ENCODE peak calls at places on chromosomes 5 and 9, in four cellular contexts. B is endodermal cell, W is foreskin fibroblast, J is GM23338. T is an unnamed sample.

GRCh38 chr5:108125771-108126511 is 256.0 kb downstream of the FBXL17 start:
- DNase-seq in B (no peak), W (no peak), J (no peak), T (no peak)

GRCh38 chr5:102975457-102976182 is 144.3 kb downstream of the GIN1 start:
- DNase-seq in B (no peak), W (peak), J (no peak), T (no peak)

GRCh38 chr5:1754531-1755220 is 45.0 kb downstream of the MRPL36 start:
- DNase-seq in B (no peak), W (no peak), J (no peak), T (no peak)

GRCh38 chr9:38443181-38443580 is 18.9 kb upstream of the IGFBPL1 start:
- DNase-seq in B (no peak), W (no peak), J (no peak), T (no peak)

GRCh38 chr9:135925496-135926133 is 18.3 kb upstream of the CAMSAP1 start:
- DNase-seq in B (no peak), W (no peak), J (no peak), T (no peak)

GRCh38 chr5:63131618-63132285 is 553.1 kb downstream of the LRRC70 start:
- DNase-seq in B (no peak), W (no peak), J (no peak), T (no peak)

GRCh38 chr9:126411225-126411947 is 84.8 kb downstream of the MVB12B start:
- DNase-seq in B (no peak), W (no peak), J (no peak), T (peak)

GRCh38 chr9:125634040-125634717 is 72.8 kb downstream of the MAPKAP1 start:
- DNase-seq in B (no peak), W (no peak), J (no peak), T (no peak)

GRCh38 chr9:959914-960313 is 16.5 kb upstream of the DMRT3 start:
- DNase-seq in B (no peak), W (no peak), J (no peak), T (no peak)

GRCh38 chr5:145854651-145855258 is 18.1 kb downstream of the GRXCR2 start:
- DNase-seq in B (peak), W (peak), J (no peak), T (peak)

GRCh38 chr5:13516195-13516594 is 428.3 kb downstream of the DNAH5 start:
- DNase-seq in B (no peak), W (no peak), J (no peak), T (no peak)

GRCh38 chr9:117725426-117725887 is 21.3 kb downstream of the TLR4 start:
- DNase-seq in B (no peak), W (no peak), J (no peak), T (peak)

GRCh38 chr9:98961513-98962180 is 17.9 kb downstream of the COL15A1 start:
- DNase-seq in B (no peak), W (no peak), J (no peak), T (no peak)

GRCh38 chr5:159902444-159903121 is 13.7 kb upstream of the ADRA1B start:
- DNase-seq in B (no peak), W (no peak), J (no peak), T (no peak)

GRCh38 chr5:138979684-138980275 is 104.6 kb upstream of the LRRTM2 start:
- DNase-seq in B (peak), W (no peak), J (no peak), T (no peak)

GRCh38 chr5:78287833-78288232 is 6.7 kb downstream of the AP3B1 start:
- DNase-seq in B (no peak), W (peak), J (no peak), T (peak)

GRCh38 chr5:10525124-10525495 is 38.8 kb upstream of the ANKRD33B start:
- DNase-seq in B (no peak), W (no peak), J (no peak), T (no peak)

GRCh38 chr5:107671742-107672211 is 1.0 kb upstream of the EFNA5 start:
- DNase-seq in B (peak), W (peak), J (peak), T (no peak)

GRCh38 chr5:16932401-16932800 is 3.7 kb downstream of the MYO10 start:
- DNase-seq in B (no peak), W (no peak), J (no peak), T (no peak)

GRCh38 chr5:31335456-31335855 is 142.0 kb downstream of the CDH6 start:
- DNase-seq in B (no peak), W (no peak), J (no peak), T (no peak)

GRCh38 chr5:150103678-150104549 is 17.6 kb upstream of the CSF1R start:
- DNase-seq in B (peak), W (no peak), J (no peak), T (no peak)

GRCh38 chr5:8478308-8478707 is 609.4 kb downstream of the MTRR start:
- DNase-seq in B (no peak), W (no peak), J (no peak), T (no peak)

GRCh38 chr9:37997636-37998374 is 71.2 kb downstream of the SHB start:
- DNase-seq in B (no peak), W (no peak), J (no peak), T (no peak)

GRCh38 chr9:107239474-107239873 is 43.6 kb upstream of the RAD23B start:
- DNase-seq in B (no peak), W (peak), J (no peak), T (no peak)

GRCh38 chr5:103120607-103121200 is 603 bp downstream of the PPIP5K2 start:
- DNase-seq in B (peak), W (peak), J (peak), T (no peak)

GRCh38 chr5:119049824-119050449 is 20.9 kb upstream of the DMXL1 start:
- DNase-seq in B (peak), W (peak), J (peak), T (peak)

DNA sequence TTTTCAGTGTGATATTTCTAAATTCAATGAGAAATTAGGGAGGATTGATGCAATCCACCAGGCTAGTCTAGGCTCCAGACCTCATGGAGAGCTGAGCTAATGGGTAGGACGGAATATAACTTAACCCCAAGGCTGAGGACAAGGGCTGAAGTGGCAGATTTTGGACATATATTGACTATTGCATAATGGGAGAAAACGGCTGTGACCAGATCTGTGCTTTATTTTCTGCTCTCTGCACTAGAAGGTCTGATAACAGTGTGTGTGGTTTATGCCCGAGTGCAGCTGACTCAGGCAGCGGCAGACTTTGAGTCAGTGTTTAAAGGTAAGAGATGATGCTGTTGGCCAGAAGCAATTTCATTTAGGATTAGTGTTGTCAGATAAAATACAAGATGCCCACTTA is 70.6 kb downstream of the ACTBL2 start:
- DNase-seq in B (no peak), W (peak), J (no peak), T (peak)
- TF ChIP-seq CTCF in B (no peak), W (no peak), J (no peak), T (no peak)

DNA sequence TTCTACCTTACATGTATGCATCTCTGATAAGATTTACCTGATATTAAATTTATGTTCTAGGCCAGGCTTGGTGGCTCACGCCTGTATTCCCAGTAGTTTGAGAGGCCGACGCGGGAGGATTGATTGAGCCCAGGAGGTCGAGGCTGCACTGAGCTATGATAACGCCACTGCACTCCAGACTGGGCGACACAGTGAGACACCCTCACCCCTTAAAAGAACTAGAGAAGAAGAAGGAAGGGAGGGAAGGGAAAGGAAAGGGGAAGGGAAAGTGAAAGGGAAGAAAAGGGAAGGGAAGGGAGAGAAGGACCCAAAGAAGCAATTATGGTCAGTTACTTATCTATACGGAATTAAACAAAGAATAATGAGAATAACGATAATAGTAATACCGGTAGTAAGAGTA is 1.2 kb upstream of the RFK start:
- DNase-seq in B (no peak), W (no peak), J (no peak), T (no peak)
- H3K4me3 ChIP-seq in B (peak), W (peak), J (peak), T (no peak)

GRCh38 chr5:141150215-141150992 is 547 bp downstream of the PCDHB6 start:
- DNase-seq in B (no peak), W (no peak), J (no peak), T (no peak)

GRCh38 chr5:141150993-141151325 is 1.1 kb downstream of the PCDHB6 start:
- DNase-seq in B (no peak), W (no peak), J (no peak), T (no peak)

GRCh38 chr5:141155540-141156374 is 5.9 kb downstream of the PCDHB6 start:
- DNase-seq in B (peak), W (no peak), J (peak), T (no peak)

DNA sequence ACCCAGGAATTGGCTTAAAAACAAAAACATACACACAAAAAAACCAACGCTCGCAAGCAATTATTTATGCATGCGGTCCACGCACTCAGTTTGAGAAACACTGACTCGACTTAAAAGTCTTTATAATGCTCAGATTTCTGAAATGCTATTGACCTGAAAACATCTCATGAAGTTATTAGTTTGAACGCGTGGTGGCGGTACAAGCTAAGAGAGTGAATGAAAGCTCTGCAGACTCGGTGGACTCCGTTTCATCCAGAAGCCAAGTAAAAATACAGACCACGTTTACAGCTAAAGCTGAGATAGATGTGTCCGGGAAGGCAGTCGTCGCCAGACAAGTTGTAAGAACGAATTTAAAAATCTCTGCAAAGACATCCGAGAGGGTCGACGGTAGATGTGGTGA is at the start of gene PCDHB6:
- DNase-seq in B (peak), W (no peak), J (peak), T (no peak)
- TF ChIP-seq CTCF in B (peak), W (peak), J (peak), T (peak)

GRCh38 chr9:1962036-1962535 is 53.1 kb upstream of the SMARCA2 start:
- DNase-seq in B (no peak), W (no peak), J (no peak), T (no peak)
- H3K4me3 ChIP-seq in B (no peak), W (no peak), J (no peak), T (no peak)

DNA sequence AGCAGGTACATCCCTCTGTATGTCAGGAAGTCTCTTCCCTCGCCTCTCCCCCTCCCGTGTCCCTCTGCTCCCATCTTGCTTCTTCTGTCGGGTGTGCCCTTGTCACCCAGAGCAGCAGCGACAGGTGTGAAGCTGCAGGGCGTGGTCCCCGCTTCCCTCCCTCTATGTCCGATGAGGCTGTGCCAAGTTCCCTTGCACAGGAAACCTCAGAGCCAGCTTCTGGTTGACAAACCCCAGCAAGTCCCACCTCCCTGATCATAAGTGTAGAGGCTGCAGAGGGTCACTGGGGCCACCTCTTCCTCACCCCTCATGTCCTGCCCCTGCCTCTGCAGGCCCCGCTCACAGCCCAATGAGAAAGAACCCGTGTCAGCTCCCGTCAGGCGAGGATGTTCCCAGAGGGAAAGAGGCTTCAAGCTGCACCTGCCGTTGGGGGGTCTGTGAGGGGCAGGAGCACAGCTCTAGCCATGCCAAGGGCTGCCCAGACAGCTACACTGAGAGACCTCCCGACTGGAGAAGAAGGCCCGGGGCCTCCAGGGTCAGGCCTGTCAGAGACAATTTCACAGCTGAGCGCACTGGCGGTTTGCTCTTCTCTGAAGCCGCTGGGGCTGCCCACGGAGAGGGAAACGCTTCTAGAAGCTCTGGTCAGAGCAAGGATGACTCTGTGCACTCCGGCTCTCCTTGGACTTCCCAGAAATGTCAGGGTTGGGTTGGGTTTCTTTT is 73.3 kb downstream of the AK8 start:
- DNase-seq in B (peak), W (no peak), J (no peak), T (no peak)
- TF ChIP-seq CTCF in B (no peak), W (no peak), J (no peak), T (no peak)

DNA sequence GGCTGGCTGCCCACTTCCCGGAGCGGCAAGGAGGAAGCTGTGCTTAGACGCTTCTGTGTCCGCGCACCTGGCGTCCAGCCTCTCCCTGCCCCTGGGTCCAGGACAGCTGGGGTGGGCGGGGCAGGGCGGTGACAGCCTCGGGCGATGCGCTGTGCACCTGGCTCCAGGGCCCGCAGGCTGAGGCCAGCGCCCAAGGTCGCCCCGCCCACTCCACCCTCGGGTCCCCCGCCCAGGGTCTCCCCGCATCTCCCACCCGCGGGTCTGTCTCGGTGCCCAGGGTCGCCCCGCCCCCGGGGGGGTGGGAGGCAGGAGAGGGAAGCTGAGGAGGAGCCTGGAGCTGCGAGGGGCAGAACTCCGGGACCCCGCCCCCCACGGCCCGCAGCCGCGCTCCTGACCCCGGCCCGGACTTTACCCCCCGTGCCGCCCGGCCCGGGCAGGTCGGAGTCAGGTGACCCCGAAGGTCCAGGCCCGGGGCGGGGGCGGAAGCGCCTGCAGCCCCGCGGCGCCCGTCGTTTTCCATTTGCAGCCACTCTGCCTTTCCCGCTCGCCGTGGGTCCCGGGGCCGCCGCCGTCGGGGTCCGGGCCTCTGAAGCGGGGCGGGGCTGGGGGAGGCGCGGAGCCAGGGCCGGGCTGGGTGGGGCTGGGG is at the start of gene ENTPD8:
- DNase-seq in B (peak), W (no peak), J (peak), T (no peak)
- H3K4me3 ChIP-seq in B (peak), W (peak), J (peak), T (no peak)

GRCh38 chr5:91864902-91865420 is 481.8 kb upstream of the ARRDC3 start:
- DNase-seq in B (no peak), W (no peak), J (no peak), T (no peak)
- TF ChIP-seq CTCF in B (no peak), W (no peak), J (no peak), T (no peak)

DNA sequence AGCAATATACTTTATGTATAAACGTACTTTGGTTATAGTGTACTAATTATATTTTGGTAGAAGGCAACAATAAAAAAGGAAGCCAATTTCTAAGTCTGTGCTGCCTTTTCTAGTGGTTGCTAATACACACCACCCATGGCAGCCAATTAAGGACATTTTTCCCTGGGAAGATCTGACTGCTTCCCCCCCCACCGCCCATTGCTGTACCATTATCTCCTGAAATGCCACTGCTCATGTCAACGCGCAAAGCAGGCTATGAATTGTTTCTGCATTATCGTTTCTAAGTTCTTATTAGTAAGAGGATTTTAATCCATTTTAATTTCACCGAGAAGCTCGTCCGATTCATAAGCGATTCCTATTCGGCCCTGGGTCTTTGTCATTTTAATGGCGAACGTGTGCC is 55.6 kb upstream of the SHC3 start:
- DNase-seq in B (no peak), W (no peak), J (no peak), T (no peak)
- H3K4me3 ChIP-seq in B (peak), W (peak), J (peak), T (no peak)